ENCODE peak calls at places on chromosomes 13 and 19, in six cellular contexts. One of them, this sample, is unnamed.

GRCh38 chr19:58317481-58318072 is 9.2 kb upstream of the ZSCAN22 start:
- DNase-seq in PC-9: no peak
- DNase-seq in vagina: no peak
- DNase-seq in cardiac fibroblast: peak
- DNase-seq in tibial artery: no peak
- DNase-seq in ascending aorta: no peak
- DNase-seq in this sample: no peak

GRCh38 chr19:14347999-14348889 is 33.0 kb upstream of the ADGRE5 start:
- DNase-seq in PC-9: peak
- DNase-seq in vagina: no peak
- DNase-seq in cardiac fibroblast: peak
- DNase-seq in tibial artery: peak
- DNase-seq in ascending aorta: no peak
- DNase-seq in this sample: no peak

GRCh38 chr13:112724788-112725345 is 35.0 kb downstream of the ATP11A start:
- DNase-seq in PC-9: peak
- DNase-seq in vagina: no peak
- DNase-seq in cardiac fibroblast: no peak
- DNase-seq in tibial artery: no peak
- DNase-seq in ascending aorta: no peak
- DNase-seq in this sample: no peak

GRCh38 chr19:40610396-40611064 is 9.4 kb downstream of the LTBP4 start:
- DNase-seq in PC-9: no peak
- DNase-seq in vagina: no peak
- DNase-seq in cardiac fibroblast: no peak
- DNase-seq in tibial artery: peak
- DNase-seq in ascending aorta: no peak
- DNase-seq in this sample: no peak

GRCh38 chr19:3556978-3557460 is 367 bp downstream of the MFSD12 start:
- DNase-seq in PC-9: peak
- DNase-seq in vagina: no peak
- DNase-seq in cardiac fibroblast: no peak
- DNase-seq in tibial artery: peak
- DNase-seq in ascending aorta: no peak
- DNase-seq in this sample: no peak

GRCh38 chr13:46498650-46499049 is 54.3 kb upstream of the LRCH1 start:
- DNase-seq in PC-9: no peak
- DNase-seq in vagina: no peak
- DNase-seq in cardiac fibroblast: no peak
- DNase-seq in tibial artery: no peak
- DNase-seq in ascending aorta: no peak
- DNase-seq in this sample: no peak

GRCh38 chr13:106533940-106534843 is 1.3 kb downstream of the EFNB2 start:
- DNase-seq in PC-9: peak
- DNase-seq in vagina: no peak
- DNase-seq in cardiac fibroblast: peak
- DNase-seq in tibial artery: peak
- DNase-seq in ascending aorta: no peak
- DNase-seq in this sample: no peak

GRCh38 chr13:38998739-38999138 is 8.1 kb upstream of the STOML3 start:
- DNase-seq in PC-9: no peak
- DNase-seq in vagina: no peak
- DNase-seq in cardiac fibroblast: no peak
- DNase-seq in tibial artery: no peak
- DNase-seq in ascending aorta: no peak
- DNase-seq in this sample: no peak

GRCh38 chr19:7349961-7350711 is 1.4 kb downstream of the ARHGEF18 start:
- DNase-seq in PC-9: no peak
- DNase-seq in vagina: no peak
- DNase-seq in cardiac fibroblast: no peak
- DNase-seq in tibial artery: peak
- DNase-seq in ascending aorta: no peak
- DNase-seq in this sample: no peak

GRCh38 chr19:2428756-2429711 is 1.6 kb upstream of the TIMM13 start:
- DNase-seq in PC-9: no peak
- DNase-seq in vagina: no peak
- DNase-seq in cardiac fibroblast: no peak
- DNase-seq in tibial artery: no peak
- DNase-seq in ascending aorta: no peak
- DNase-seq in this sample: no peak

GRCh38 chr19:43651758-43652545 is 12.3 kb upstream of the CADM4 start:
- DNase-seq in PC-9: peak
- DNase-seq in vagina: no peak
- DNase-seq in cardiac fibroblast: peak
- DNase-seq in tibial artery: no peak
- DNase-seq in ascending aorta: no peak
- DNase-seq in this sample: peak

GRCh38 chr13:113121183-113121927 is 1.2 kb upstream of the F10 start:
- DNase-seq in PC-9: no peak
- DNase-seq in vagina: peak
- DNase-seq in cardiac fibroblast: no peak
- DNase-seq in tibial artery: peak
- DNase-seq in ascending aorta: no peak
- DNase-seq in this sample: no peak

GRCh38 chr19:39704181-39705044 is at the start of gene LGALS14:
- DNase-seq in PC-9: no peak
- DNase-seq in vagina: no peak
- DNase-seq in cardiac fibroblast: no peak
- DNase-seq in tibial artery: no peak
- DNase-seq in ascending aorta: no peak
- DNase-seq in this sample: no peak

GRCh38 chr19:45047188-45047797 is 8.4 kb downstream of the CLASRP start:
- DNase-seq in PC-9: no peak
- DNase-seq in vagina: no peak
- DNase-seq in cardiac fibroblast: no peak
- DNase-seq in tibial artery: no peak
- DNase-seq in ascending aorta: no peak
- DNase-seq in this sample: no peak

GRCh38 chr13:52109096-52109495 is 19.8 kb downstream of the NEK5 start:
- DNase-seq in PC-9: no peak
- DNase-seq in vagina: no peak
- DNase-seq in cardiac fibroblast: no peak
- DNase-seq in tibial artery: no peak
- DNase-seq in ascending aorta: no peak
- DNase-seq in this sample: no peak

GRCh38 chr13:27481766-27482165 is 31.4 kb upstream of the MTIF3 start:
- DNase-seq in PC-9: peak
- DNase-seq in vagina: no peak
- DNase-seq in cardiac fibroblast: peak
- DNase-seq in tibial artery: no peak
- DNase-seq in ascending aorta: no peak
- DNase-seq in this sample: no peak

GRCh38 chr13:42600943-42601342 is 27.0 kb downstream of the TNFSF11 start:
- DNase-seq in PC-9: no peak
- DNase-seq in vagina: no peak
- DNase-seq in cardiac fibroblast: peak
- DNase-seq in tibial artery: no peak
- DNase-seq in ascending aorta: no peak
- DNase-seq in this sample: no peak

GRCh38 chr19:29815231-29815630 is 3.4 kb downstream of the CCNE1 start:
- DNase-seq in PC-9: no peak
- DNase-seq in vagina: no peak
- DNase-seq in cardiac fibroblast: no peak
- DNase-seq in tibial artery: no peak
- DNase-seq in ascending aorta: no peak
- DNase-seq in this sample: no peak

GRCh38 chr19:29812080-29812880 is 489 bp downstream of the CCNE1 start:
- DNase-seq in PC-9: no peak
- DNase-seq in vagina: no peak
- DNase-seq in cardiac fibroblast: no peak
- DNase-seq in tibial artery: peak
- DNase-seq in ascending aorta: no peak
- DNase-seq in this sample: no peak

GRCh38 chr19:29813665-29814064 is 1.9 kb downstream of the CCNE1 start:
- DNase-seq in PC-9: no peak
- DNase-seq in vagina: no peak
- DNase-seq in cardiac fibroblast: no peak
- DNase-seq in tibial artery: peak
- DNase-seq in ascending aorta: no peak
- DNase-seq in this sample: no peak

GRCh38 chr19:29811125-29812079 is at the start of gene CCNE1:
- DNase-seq in PC-9: peak
- DNase-seq in vagina: no peak
- DNase-seq in cardiac fibroblast: peak
- DNase-seq in tibial artery: peak
- DNase-seq in ascending aorta: peak
- DNase-seq in this sample: peak

DNA sequence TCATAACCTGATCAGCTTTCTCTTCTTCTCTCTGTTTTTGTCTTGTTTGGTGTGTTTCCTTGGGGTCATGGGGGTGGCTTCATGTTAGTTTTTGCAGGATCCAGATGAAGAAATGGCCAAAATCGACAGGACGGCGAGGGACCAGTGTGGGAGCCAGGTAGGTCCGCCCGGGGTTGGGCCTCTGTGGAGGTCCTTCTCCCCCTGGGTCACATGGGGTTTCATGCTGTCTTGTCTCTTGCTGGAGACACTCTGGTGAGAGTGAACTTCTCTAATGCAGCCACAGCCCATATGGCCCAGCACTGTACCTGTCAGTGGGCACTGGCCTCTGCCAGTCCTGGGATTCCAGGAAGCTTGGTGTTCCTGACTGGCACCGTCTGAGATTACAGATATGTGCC is 1.1 kb downstream of the CCNE1 start:
- DNase-seq in PC-9: no peak
- DNase-seq in vagina: no peak
- DNase-seq in cardiac fibroblast: no peak
- DNase-seq in tibial artery: no peak
- DNase-seq in ascending aorta: no peak
- DNase-seq in this sample: no peak
- H3K4me3 ChIP-seq in PC-9: peak
- H3K4me3 ChIP-seq in vagina: peak
- H3K4me3 ChIP-seq in cardiac fibroblast: peak
- H3K4me3 ChIP-seq in tibial artery: no peak
- H3K4me3 ChIP-seq in ascending aorta: peak
- H3K4me3 ChIP-seq in this sample: peak

GRCh38 chr13:25046985-25047660 is 48.8 kb upstream of the PABPC3 start:
- DNase-seq in PC-9: no peak
- DNase-seq in vagina: no peak
- DNase-seq in cardiac fibroblast: no peak
- DNase-seq in tibial artery: no peak
- DNase-seq in ascending aorta: no peak
- DNase-seq in this sample: peak
- H3K4me3 ChIP-seq in PC-9: no peak
- H3K4me3 ChIP-seq in vagina: peak
- H3K4me3 ChIP-seq in cardiac fibroblast: peak
- H3K4me3 ChIP-seq in tibial artery: peak
- H3K4me3 ChIP-seq in ascending aorta: peak
- H3K4me3 ChIP-seq in this sample: peak

GRCh38 chr19:15456441-15456840 is 6.7 kb upstream of the WIZ start:
- DNase-seq in PC-9: no peak
- DNase-seq in vagina: no peak
- DNase-seq in cardiac fibroblast: no peak
- DNase-seq in tibial artery: no peak
- DNase-seq in ascending aorta: no peak
- DNase-seq in this sample: no peak

GRCh38 chr19:15454371-15454800 is 4.6 kb upstream of the WIZ start:
- DNase-seq in PC-9: no peak
- DNase-seq in vagina: no peak
- DNase-seq in cardiac fibroblast: no peak
- DNase-seq in tibial artery: no peak
- DNase-seq in ascending aorta: no peak
- DNase-seq in this sample: no peak

GRCh38 chr19:15456871-15457700 is 7.3 kb downstream of the RASAL3 start:
- DNase-seq in PC-9: no peak
- DNase-seq in vagina: no peak
- DNase-seq in cardiac fibroblast: no peak
- DNase-seq in tibial artery: no peak
- DNase-seq in ascending aorta: no peak
- DNase-seq in this sample: no peak

GRCh38 chr19:15455996-15456395 is 6.2 kb upstream of the WIZ start:
- DNase-seq in PC-9: no peak
- DNase-seq in vagina: no peak
- DNase-seq in cardiac fibroblast: no peak
- DNase-seq in tibial artery: no peak
- DNase-seq in ascending aorta: no peak
- DNase-seq in this sample: no peak

DNA sequence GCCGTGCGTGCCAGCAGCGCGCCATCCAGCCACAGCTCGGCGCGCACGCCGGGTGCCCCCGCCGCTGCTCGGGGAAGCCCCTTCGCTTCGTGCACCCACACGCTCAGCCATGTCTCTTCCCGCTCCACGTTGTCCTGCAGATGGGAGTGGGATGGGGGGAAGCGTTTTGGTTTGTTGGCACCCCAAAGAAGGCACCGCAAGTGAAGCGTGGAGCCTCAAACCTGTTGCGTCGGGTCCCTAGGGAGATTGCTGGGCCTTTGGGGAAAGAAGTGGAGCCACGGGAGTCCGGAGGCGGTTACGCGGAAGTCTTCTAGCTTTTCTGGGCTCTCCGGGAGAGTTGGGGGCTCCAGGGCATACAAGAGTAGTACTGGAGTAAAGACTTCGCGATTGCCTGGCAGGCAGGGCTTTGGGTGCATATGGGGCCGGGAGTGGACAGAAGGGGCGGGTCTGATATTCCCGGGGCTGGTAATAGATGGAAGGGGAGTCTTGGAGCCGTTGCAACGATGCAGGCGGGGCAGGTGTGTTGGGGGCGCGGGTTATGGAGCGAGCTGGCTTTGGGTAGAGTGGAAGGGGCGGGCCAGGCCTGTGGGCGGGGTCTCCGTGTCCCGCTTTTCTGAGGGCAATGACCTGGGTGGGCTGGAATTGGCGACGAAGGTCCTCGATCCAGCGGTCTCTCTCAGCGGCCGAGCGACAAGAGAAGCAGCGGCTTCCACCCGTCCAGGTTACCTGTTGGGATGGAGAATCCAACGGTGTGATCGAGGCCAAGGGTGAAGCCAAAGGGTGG is 6.5 kb downstream of the RASAL3 start:
- DNase-seq in PC-9: no peak
- DNase-seq in vagina: no peak
- DNase-seq in cardiac fibroblast: peak
- DNase-seq in tibial artery: no peak
- DNase-seq in ascending aorta: no peak
- DNase-seq in this sample: no peak
- H3K4me3 ChIP-seq in PC-9: no peak
- H3K4me3 ChIP-seq in vagina: peak
- H3K4me3 ChIP-seq in cardiac fibroblast: no peak
- H3K4me3 ChIP-seq in tibial artery: no peak
- H3K4me3 ChIP-seq in ascending aorta: peak
- H3K4me3 ChIP-seq in this sample: no peak

DNA sequence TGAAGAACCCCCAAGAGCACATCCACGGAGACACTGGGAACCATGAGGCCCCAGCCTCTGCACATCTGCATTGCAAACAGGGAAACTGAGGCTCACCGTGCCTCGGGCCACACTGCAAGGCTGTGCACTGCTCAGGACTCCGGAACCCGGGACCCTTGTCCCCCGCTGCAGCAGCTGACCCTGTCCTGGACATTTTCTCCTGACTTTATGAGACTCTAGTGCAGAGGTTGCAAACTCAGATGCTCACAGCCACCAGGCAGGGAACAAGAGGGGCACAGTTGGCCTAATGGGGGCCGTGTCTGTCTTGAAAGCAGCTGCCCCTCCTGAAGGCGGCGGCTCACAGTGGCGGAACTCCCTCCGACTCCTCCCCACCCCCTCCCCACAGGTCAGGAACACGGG is 16.5 kb upstream of the IGLON5 start:
- DNase-seq in PC-9: no peak
- DNase-seq in vagina: no peak
- DNase-seq in cardiac fibroblast: no peak
- DNase-seq in tibial artery: no peak
- DNase-seq in ascending aorta: no peak
- DNase-seq in this sample: no peak
- H3K4me3 ChIP-seq in PC-9: no peak
- H3K4me3 ChIP-seq in vagina: no peak
- H3K4me3 ChIP-seq in cardiac fibroblast: no peak
- H3K4me3 ChIP-seq in tibial artery: no peak
- H3K4me3 ChIP-seq in ascending aorta: no peak
- H3K4me3 ChIP-seq in this sample: no peak